ENCODE peak calls at places on chromosome 5, in six cellular contexts. V is NAMALWA; D is AG10803; A is activated CD4-positive, alpha-beta T cell treated with anti-CD3 and anti-CD28 coated beads, Interleukin-2, amount 50 U/mL, for 48 hours; P is aorta; Y is left ventricle myocardium inferior. G is an unnamed sample.
A peak's percentile ranks its signal among the peaks of the same experiment; 100 is the strongest.

GRCh38 chr5:106292654-106293053 is 1378.1 kb downstream of the EFNA5 start:
- DNase-seq in Y (no peak), V (no peak), D (no peak), P (no peak), A (no peak), G (no peak)

GRCh38 chr5:38426493-38426892 is 130.0 kb downstream of the LIFR start:
- DNase-seq in Y (no peak), V (no peak), D (peak; percentile 58), P (no peak), A (no peak), G (no peak)

GRCh38 chr5:134458676-134459403 is 47.2 kb upstream of the CDKN2AIPNL start:
- DNase-seq in V (no peak), A (no peak), D (no peak), Y (peak; percentile 33), P (peak; percentile 64), G (no peak)

GRCh38 chr5:158899792-158900191 is 199.9 kb downstream of the EBF1 start:
- DNase-seq in D (peak; percentile 89), P (no peak), A (no peak), V (no peak), Y (peak; percentile 64), G (no peak)

GRCh38 chr5:179147991-179148702 is 88.0 kb downstream of the ZNF354C start:
- DNase-seq in Y (peak; percentile 0), A (no peak), P (peak; percentile 70), D (no peak), V (no peak), G (no peak)

GRCh38 chr5:101728933-101729332 is 567.2 kb downstream of the SLCO4C1 start:
- DNase-seq in Y (no peak), D (no peak), A (no peak), V (peak; percentile 39), P (no peak), G (no peak)

GRCh38 chr5:80474929-80475328 is 13.0 kb upstream of the FAM151B start:
- DNase-seq in A (no peak), D (no peak), P (no peak), V (no peak), Y (no peak), G (no peak)

GRCh38 chr5:109105631-109106267 is 304.0 kb downstream of the PJA2 start:
- DNase-seq in V (no peak), P (no peak), A (no peak), Y (no peak), D (peak; percentile 94), G (no peak)

GRCh38 chr5:175872287-175873089 is 1.1 kb downstream of the CPLX2 start:
- DNase-seq in A (no peak), P (no peak), V (no peak), D (no peak), Y (no peak), G (no peak)

GRCh38 chr5:117135851-117136250 is 561.2 kb upstream of the SEMA6A start:
- DNase-seq in D (no peak), V (no peak), Y (no peak), P (no peak), A (no peak), G (no peak)

GRCh38 chr5:145666591-145666990 is 168.6 kb downstream of the PRELID2 start:
- DNase-seq in D (peak; percentile 13), P (no peak), A (no peak), Y (no peak), V (no peak), G (no peak)

GRCh38 chr5:100505984-100506670 is 29.0 kb upstream of the FAM174A start:
- DNase-seq in P (no peak), Y (no peak), V (no peak), D (peak; percentile 81), A (no peak), G (no peak)

GRCh38 chr5:16536246-16536645 is 70.6 kb upstream of the ZNF622 start:
- DNase-seq in D (peak; percentile 28), V (no peak), A (no peak), Y (no peak), P (no peak), G (no peak)

GRCh38 chr5:141475625-141476131 is at the start of gene PCDHGC3:
- DNase-seq in D (peak; percentile 95), A (peak; percentile 62), Y (peak; percentile 92), V (peak; percentile 89), P (peak; percentile 95), G (peak; percentile 87)

GRCh38 chr5:123434796-123435195 is 11.6 kb upstream of the CEP120 start:
- DNase-seq in P (no peak), Y (no peak), V (no peak), A (no peak), D (no peak), G (no peak)

GRCh38 chr5:84272776-84273516 is 111.7 kb downstream of the EDIL3 start:
- DNase-seq in V (no peak), D (no peak), Y (no peak), A (no peak), P (no peak), G (no peak)

GRCh38 chr5:134837530-134838181 is 8.1 kb upstream of the C5orf24 start:
- DNase-seq in D (peak; percentile 5), P (no peak), A (no peak), V (no peak), Y (no peak), G (no peak)

G was measured in mesothelial cell of epicardium.